ENCODE peak calls at places on chromosome 6, in six cellular contexts. One of them, this sample, is unnamed.

GRCh38 chr6:47209632-47210031 is 100.1 kb downstream of the TNFRSF21 start:
- DNase-seq in Caco-2: no peak
- DNase-seq in cardiac muscle cell: no peak
- DNase-seq in HS-5: no peak
- DNase-seq in heart left ventricle: no peak
- DNase-seq in BE2C: no peak
- DNase-seq in this sample: no peak

GRCh38 chr6:120606743-120607142 is 727.5 kb downstream of the TBC1D32 start:
- DNase-seq in cardiac muscle cell: no peak
- DNase-seq in HS-5: no peak
- DNase-seq in heart left ventricle: no peak
- DNase-seq in Caco-2: no peak
- DNase-seq in BE2C: no peak
- DNase-seq in this sample: no peak

GRCh38 chr6:33822575-33823395 is 19.0 kb upstream of the MLN start:
- DNase-seq in cardiac muscle cell: peak
- DNase-seq in HS-5: no peak
- DNase-seq in heart left ventricle: no peak
- DNase-seq in BE2C: peak
- DNase-seq in Caco-2: peak
- DNase-seq in this sample: no peak

GRCh38 chr6:28988536-28989415 is 16.3 kb downstream of the ZNF311 start:
- DNase-seq in HS-5: no peak
- DNase-seq in Caco-2: no peak
- DNase-seq in heart left ventricle: peak
- DNase-seq in BE2C: peak
- DNase-seq in cardiac muscle cell: peak
- DNase-seq in this sample: peak

GRCh38 chr6:73394577-73395354 is at the start of gene DDX43:
- DNase-seq in cardiac muscle cell: no peak
- DNase-seq in Caco-2: no peak
- DNase-seq in heart left ventricle: peak
- DNase-seq in BE2C: no peak
- DNase-seq in HS-5: no peak
- DNase-seq in this sample: peak

GRCh38 chr6:35425284-35425683 is 26.9 kb upstream of the FANCE start:
- DNase-seq in Caco-2: no peak
- DNase-seq in cardiac muscle cell: no peak
- DNase-seq in heart left ventricle: no peak
- DNase-seq in BE2C: no peak
- DNase-seq in HS-5: peak
- DNase-seq in this sample: no peak

GRCh38 chr6:139883776-139884175 is 509.3 kb upstream of the CITED2 start:
- DNase-seq in cardiac muscle cell: no peak
- DNase-seq in heart left ventricle: no peak
- DNase-seq in HS-5: no peak
- DNase-seq in Caco-2: no peak
- DNase-seq in BE2C: no peak
- DNase-seq in this sample: no peak

GRCh38 chr6:16576391-16577368 is 184.6 kb downstream of the ATXN1 start:
- DNase-seq in HS-5: no peak
- DNase-seq in cardiac muscle cell: no peak
- DNase-seq in Caco-2: no peak
- DNase-seq in heart left ventricle: no peak
- DNase-seq in BE2C: no peak
- DNase-seq in this sample: no peak

GRCh38 chr6:158322400-158322723 is 10.1 kb downstream of the TULP4 start:
- DNase-seq in heart left ventricle: no peak
- DNase-seq in HS-5: no peak
- DNase-seq in Caco-2: no peak
- DNase-seq in BE2C: no peak
- DNase-seq in cardiac muscle cell: no peak
- DNase-seq in this sample: no peak

GRCh38 chr6:47587503-47587902 is 109.9 kb downstream of the CD2AP start:
- DNase-seq in HS-5: peak
- DNase-seq in heart left ventricle: no peak
- DNase-seq in BE2C: no peak
- DNase-seq in cardiac muscle cell: no peak
- DNase-seq in Caco-2: no peak
- DNase-seq in this sample: no peak

GRCh38 chr6:33707771-33708170 is 3.7 kb downstream of the UQCC2 start:
- DNase-seq in heart left ventricle: peak
- DNase-seq in HS-5: no peak
- DNase-seq in BE2C: no peak
- DNase-seq in cardiac muscle cell: no peak
- DNase-seq in Caco-2: no peak
- DNase-seq in this sample: no peak

GRCh38 chr6:8066108-8066507 is 1.9 kb upstream of the BLOC1S5 start:
- DNase-seq in Caco-2: no peak
- DNase-seq in cardiac muscle cell: no peak
- DNase-seq in heart left ventricle: no peak
- DNase-seq in BE2C: no peak
- DNase-seq in HS-5: no peak
- DNase-seq in this sample: no peak

GRCh38 chr6:34360556-34360955 is 31.9 kb downstream of the NUDT3 start:
- DNase-seq in Caco-2: no peak
- DNase-seq in HS-5: no peak
- DNase-seq in cardiac muscle cell: no peak
- DNase-seq in BE2C: no peak
- DNase-seq in heart left ventricle: no peak
- DNase-seq in this sample: no peak

This sample was measured in activated effector memory CD4-positive, alpha-beta T cell treated with anti-CD3 and anti-CD28 coated beads, Interleukin-2, amount 50 U/mL, for 16 hours.